ENCODE peak calls at places on chromosomes 11 and 22, in nine cellular contexts. One of them, this sample, is unnamed. For H3K36me3, the result is how much of the 10 kb centered on the place peaks cover.

GRCh38 chr11:44030276-44030932 is 17.4 kb upstream of the ACCSL start:
- DNase-seq in astrocyte: peak
- DNase-seq in lung: peak
- DNase-seq in psoas muscle: no peak
- DNase-seq in endodermal cell: peak
- DNase-seq in osteoblast: peak
- DNase-seq in body of pancreas: no peak
- DNase-seq in GM06990: no peak
- DNase-seq in GM23338: peak
- DNase-seq in this sample: peak

GRCh38 chr11:64851831-64852337 is 7.4 kb upstream of the CDC42BPG start:
- DNase-seq in psoas muscle: no peak
- DNase-seq in astrocyte: no peak
- DNase-seq in body of pancreas: no peak
- DNase-seq in lung: no peak
- DNase-seq in osteoblast: no peak
- DNase-seq in endodermal cell: no peak
- DNase-seq in GM06990: peak
- DNase-seq in GM23338: no peak
- DNase-seq in this sample: no peak

GRCh38 chr22:29621761-29622526 is 18.5 kb downstream of the NF2 start:
- DNase-seq in osteoblast: peak
- DNase-seq in body of pancreas: no peak
- DNase-seq in psoas muscle: no peak
- DNase-seq in astrocyte: peak
- DNase-seq in GM06990: no peak
- DNase-seq in endodermal cell: no peak
- DNase-seq in GM23338: peak
- DNase-seq in lung: no peak
- DNase-seq in this sample: no peak

GRCh38 chr11:21625982-21626381 is 566.9 kb upstream of the ANO5 start:
- DNase-seq in psoas muscle: no peak
- DNase-seq in endodermal cell: no peak
- DNase-seq in lung: peak
- DNase-seq in osteoblast: no peak
- DNase-seq in GM23338: no peak
- DNase-seq in GM06990: no peak
- DNase-seq in body of pancreas: no peak
- DNase-seq in astrocyte: no peak
- DNase-seq in this sample: peak

GRCh38 chr22:27795053-27795452 is 6.5 kb downstream of the MN1 start:
- DNase-seq in GM06990: no peak
- DNase-seq in endodermal cell: no peak
- DNase-seq in lung: no peak
- DNase-seq in body of pancreas: no peak
- DNase-seq in osteoblast: peak
- DNase-seq in astrocyte: no peak
- DNase-seq in psoas muscle: no peak
- DNase-seq in GM23338: peak
- DNase-seq in this sample: no peak

GRCh38 chr11:81869337-81870065 is 864.2 kb downstream of the FAM181B start:
- DNase-seq in astrocyte: peak
- DNase-seq in GM06990: peak
- DNase-seq in GM23338: no peak
- DNase-seq in osteoblast: no peak
- DNase-seq in body of pancreas: peak
- DNase-seq in psoas muscle: no peak
- DNase-seq in lung: no peak
- DNase-seq in endodermal cell: no peak
- DNase-seq in this sample: no peak

GRCh38 chr11:27041141-27041869 is 690 bp downstream of the BBOX1 start:
- DNase-seq in GM23338: no peak
- DNase-seq in psoas muscle: no peak
- DNase-seq in endodermal cell: no peak
- DNase-seq in lung: no peak
- DNase-seq in osteoblast: peak
- DNase-seq in astrocyte: no peak
- DNase-seq in body of pancreas: no peak
- DNase-seq in GM06990: no peak
- DNase-seq in this sample: no peak

GRCh38 chr11:2139118-2139490 is at the start of gene IGF2:
- DNase-seq in psoas muscle: peak
- DNase-seq in endodermal cell: peak
- DNase-seq in astrocyte: no peak
- DNase-seq in osteoblast: no peak
- DNase-seq in GM06990: no peak
- DNase-seq in GM23338: peak
- DNase-seq in lung: no peak
- DNase-seq in body of pancreas: no peak
- DNase-seq in this sample: no peak

GRCh38 chr22:49487950-49488349 is 339.7 kb downstream of the BRD1 start:
- DNase-seq in GM06990: no peak
- DNase-seq in astrocyte: no peak
- DNase-seq in lung: no peak
- DNase-seq in body of pancreas: peak
- DNase-seq in GM23338: no peak
- DNase-seq in endodermal cell: peak
- DNase-seq in osteoblast: no peak
- DNase-seq in psoas muscle: no peak
- DNase-seq in this sample: no peak

GRCh38 chr11:27279491-27279890 is 83.5 kb downstream of the CCDC34 start:
- DNase-seq in astrocyte: no peak
- DNase-seq in endodermal cell: no peak
- DNase-seq in osteoblast: no peak
- DNase-seq in lung: no peak
- DNase-seq in GM06990: no peak
- DNase-seq in GM23338: no peak
- DNase-seq in body of pancreas: no peak
- DNase-seq in psoas muscle: no peak
- DNase-seq in this sample: no peak

GRCh38 chr11:73965076-73965763 is 14.4 kb downstream of the DNAJB13 start:
- DNase-seq in osteoblast: no peak
- DNase-seq in lung: no peak
- DNase-seq in psoas muscle: no peak
- DNase-seq in body of pancreas: no peak
- DNase-seq in endodermal cell: no peak
- DNase-seq in GM06990: no peak
- DNase-seq in GM23338: peak
- DNase-seq in astrocyte: no peak
- DNase-seq in this sample: no peak

GRCh38 chr11:93131709-93132108 is 66.1 kb downstream of the SLC36A4 start:
- DNase-seq in GM06990: no peak
- DNase-seq in osteoblast: no peak
- DNase-seq in GM23338: peak
- DNase-seq in body of pancreas: no peak
- DNase-seq in endodermal cell: peak
- DNase-seq in astrocyte: no peak
- DNase-seq in lung: no peak
- DNase-seq in psoas muscle: no peak
- DNase-seq in this sample: no peak

GRCh38 chr22:36329217-36330078 is 58.3 kb downstream of the MYH9 start:
- DNase-seq in lung: peak
- DNase-seq in endodermal cell: peak
- DNase-seq in GM23338: peak
- DNase-seq in osteoblast: peak
- DNase-seq in body of pancreas: peak
- DNase-seq in astrocyte: peak
- DNase-seq in psoas muscle: no peak
- DNase-seq in GM06990: no peak
- DNase-seq in this sample: peak

GRCh38 chr11:77074205-77074604 is 7.4 kb downstream of the CAPN5 start:
- DNase-seq in osteoblast: peak
- DNase-seq in astrocyte: no peak
- DNase-seq in psoas muscle: no peak
- DNase-seq in GM23338: no peak
- DNase-seq in body of pancreas: peak
- DNase-seq in GM06990: no peak
- DNase-seq in lung: no peak
- DNase-seq in endodermal cell: peak
- DNase-seq in this sample: peak

GRCh38 chr11:122983438-122984185 is 2.0 kb upstream of the BSX start:
- DNase-seq in endodermal cell: peak
- DNase-seq in body of pancreas: no peak
- DNase-seq in astrocyte: no peak
- DNase-seq in GM23338: peak
- DNase-seq in lung: no peak
- DNase-seq in GM06990: no peak
- DNase-seq in psoas muscle: no peak
- DNase-seq in osteoblast: no peak
- DNase-seq in this sample: no peak

GRCh38 chr11:133659542-133660201 is 127.4 kb upstream of the OPCML start:
- DNase-seq in endodermal cell: peak
- DNase-seq in lung: no peak
- DNase-seq in GM06990: no peak
- DNase-seq in psoas muscle: no peak
- DNase-seq in osteoblast: no peak
- DNase-seq in astrocyte: no peak
- DNase-seq in body of pancreas: no peak
- DNase-seq in GM23338: peak
- DNase-seq in this sample: no peak

GRCh38 chr11:120147094-120147949 is 9.4 kb upstream of the TRIM29 start:
- DNase-seq in psoas muscle: no peak
- DNase-seq in GM23338: no peak
- DNase-seq in astrocyte: no peak
- DNase-seq in osteoblast: no peak
- DNase-seq in GM06990: no peak
- DNase-seq in body of pancreas: no peak
- DNase-seq in lung: no peak
- DNase-seq in endodermal cell: peak
- DNase-seq in this sample: peak

GRCh38 chr11:107705027-107705426 is 6.8 kb downstream of the SLN start:
- DNase-seq in psoas muscle: no peak
- DNase-seq in osteoblast: peak
- DNase-seq in lung: no peak
- DNase-seq in body of pancreas: no peak
- DNase-seq in GM06990: no peak
- DNase-seq in astrocyte: peak
- DNase-seq in GM23338: no peak
- DNase-seq in endodermal cell: no peak
- DNase-seq in this sample: no peak

GRCh38 chr11:13256216-13256615 is 21.4 kb upstream of the BMAL1 start:
- DNase-seq in lung: no peak
- DNase-seq in GM23338: no peak
- DNase-seq in osteoblast: no peak
- DNase-seq in body of pancreas: no peak
- DNase-seq in astrocyte: no peak
- DNase-seq in GM06990: no peak
- DNase-seq in endodermal cell: no peak
- DNase-seq in psoas muscle: no peak
- DNase-seq in this sample: no peak

GRCh38 chr22:20390394-20390907 is 3.5 kb upstream of the ZNF74 start:
- DNase-seq in endodermal cell: peak
- DNase-seq in GM06990: no peak
- DNase-seq in body of pancreas: no peak
- DNase-seq in psoas muscle: no peak
- DNase-seq in osteoblast: no peak
- DNase-seq in lung: no peak
- DNase-seq in GM23338: no peak
- DNase-seq in astrocyte: no peak
- DNase-seq in this sample: no peak

GRCh38 chr11:74754507-74755255 is 6.0 kb downstream of the RNF169 start:
- DNase-seq in endodermal cell: no peak
- DNase-seq in GM23338: no peak
- DNase-seq in osteoblast: peak
- DNase-seq in GM06990: no peak
- DNase-seq in lung: no peak
- DNase-seq in psoas muscle: no peak
- DNase-seq in astrocyte: peak
- DNase-seq in body of pancreas: no peak
- DNase-seq in this sample: no peak

GRCh38 chr11:70462818-70463477 is 64.6 kb downstream of the CTTN start:
- DNase-seq in body of pancreas: no peak
- DNase-seq in endodermal cell: peak
- DNase-seq in psoas muscle: no peak
- DNase-seq in osteoblast: no peak
- DNase-seq in GM06990: no peak
- DNase-seq in lung: no peak
- DNase-seq in astrocyte: no peak
- DNase-seq in GM23338: no peak
- DNase-seq in this sample: no peak
- H3K36me3 ChIP-seq in body of pancreas: under half
- H3K36me3 ChIP-seq in endodermal cell: under half
- H3K36me3 ChIP-seq in psoas muscle: under half
- H3K36me3 ChIP-seq in osteoblast: under half
- H3K36me3 ChIP-seq in GM06990: under half
- H3K36me3 ChIP-seq in lung: under half
- H3K36me3 ChIP-seq in astrocyte: under half
- H3K36me3 ChIP-seq in GM23338: under half
- H3K36me3 ChIP-seq in this sample: under half

DNA sequence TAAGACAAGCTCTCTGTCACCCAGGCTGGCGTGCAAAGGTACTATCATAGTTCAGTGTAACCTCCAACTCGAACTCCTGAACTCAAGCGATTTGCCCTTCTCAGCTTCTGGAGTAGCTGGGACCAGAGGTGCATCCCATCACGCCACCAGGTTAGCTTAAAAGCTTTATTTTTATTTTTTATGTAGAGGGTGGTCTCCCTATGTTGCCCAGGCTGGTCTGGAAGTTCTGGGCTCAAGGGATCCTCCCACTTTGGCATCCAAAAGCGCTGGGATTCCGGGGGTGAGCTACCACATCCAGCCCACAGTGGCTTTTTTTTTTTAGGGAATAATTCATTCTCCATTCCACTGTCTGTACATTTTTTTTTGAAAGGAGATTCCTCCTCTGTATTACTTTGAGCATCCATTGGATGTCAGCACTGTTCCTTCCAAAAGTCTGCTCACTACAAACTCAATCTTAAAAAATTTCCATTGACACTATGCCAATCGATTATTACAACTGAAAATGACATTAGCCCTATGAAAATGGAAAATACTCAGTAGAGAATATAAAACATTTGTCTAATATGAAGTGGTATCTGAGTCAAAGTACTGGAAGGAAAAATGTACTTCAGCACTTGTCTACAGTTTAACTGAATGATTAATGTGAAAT is 1.3 kb upstream of the LPXN start:
- DNase-seq in lung: no peak
- DNase-seq in body of pancreas: no peak
- DNase-seq in astrocyte: peak
- DNase-seq in psoas muscle: no peak
- DNase-seq in GM23338: no peak
- DNase-seq in endodermal cell: no peak
- DNase-seq in osteoblast: no peak
- DNase-seq in GM06990: peak
- DNase-seq in this sample: no peak
- TF ChIP-seq CTCF in lung: no peak
- TF ChIP-seq CTCF in body of pancreas: no peak
- TF ChIP-seq CTCF in astrocyte: peak
- TF ChIP-seq CTCF in psoas muscle: peak
- TF ChIP-seq CTCF in GM23338: peak
- TF ChIP-seq CTCF in endodermal cell: peak
- TF ChIP-seq CTCF in osteoblast: peak
- TF ChIP-seq CTCF in GM06990: peak
- TF ChIP-seq CTCF in this sample: peak

GRCh38 chr22:39309364-39309861 is 10.0 kb downstream of the RPL3 start:
- DNase-seq in lung: no peak
- DNase-seq in GM23338: peak
- DNase-seq in psoas muscle: no peak
- DNase-seq in astrocyte: no peak
- DNase-seq in GM06990: no peak
- DNase-seq in body of pancreas: no peak
- DNase-seq in osteoblast: peak
- DNase-seq in endodermal cell: peak
- DNase-seq in this sample: peak
- H3K4me3 ChIP-seq in lung: no peak
- H3K4me3 ChIP-seq in GM23338: no peak
- H3K4me3 ChIP-seq in psoas muscle: no peak
- H3K4me3 ChIP-seq in astrocyte: peak
- H3K4me3 ChIP-seq in GM06990: no peak
- H3K4me3 ChIP-seq in body of pancreas: no peak
- H3K4me3 ChIP-seq in osteoblast: no peak
- H3K4me3 ChIP-seq in endodermal cell: no peak
- H3K4me3 ChIP-seq in this sample: peak

GRCh38 chr22:31445642-31446041 is 44.0 kb downstream of the EIF4ENIF1 start:
- DNase-seq in psoas muscle: no peak
- DNase-seq in GM23338: no peak
- DNase-seq in astrocyte: no peak
- DNase-seq in endodermal cell: no peak
- DNase-seq in body of pancreas: no peak
- DNase-seq in lung: no peak
- DNase-seq in osteoblast: no peak
- DNase-seq in GM06990: no peak
- DNase-seq in this sample: no peak
- H3K36me3 ChIP-seq in psoas muscle: half or more
- H3K36me3 ChIP-seq in GM23338: under half
- H3K36me3 ChIP-seq in astrocyte: under half
- H3K36me3 ChIP-seq in endodermal cell: half or more
- H3K36me3 ChIP-seq in body of pancreas: under half
- H3K36me3 ChIP-seq in lung: under half
- H3K36me3 ChIP-seq in osteoblast: half or more
- H3K36me3 ChIP-seq in GM06990: under half
- H3K36me3 ChIP-seq in this sample: half or more